ENCODE peak calls at places on chromosomes 12 and 14, in six cellular contexts. P, X, Y, T, K and N are unnamed samples.
A peak's percentile ranks its signal among the peaks of the same experiment; 100 is the strongest.

GRCh38 chr14:55881577-55882241 is 236.5 kb upstream of the PELI2 start:
- DNase-seq in T (no peak), P (no peak), K (no peak), Y (peak; percentile 31), X (no peak), N (no peak)

GRCh38 chr12:50517456-50518048 is 12.8 kb downstream of the DIP2B start:
- DNase-seq in T (peak; percentile 84), P (no peak), X (peak; percentile 84), Y (no peak), K (peak; percentile 63), N (peak; percentile 23)

GRCh38 chr14:103105580-103106168 is 11.1 kb downstream of the EXOC3L4 start:
- DNase-seq in K (peak; percentile 73), X (peak; percentile 30), Y (peak; percentile 80), T (peak; percentile 63), P (peak; percentile 26), N (peak; percentile 50)

GRCh38 chr12:85642810-85643209 is 193.4 kb downstream of the RASSF9 start:
- DNase-seq in X (no peak), T (peak; percentile 9), K (no peak), Y (no peak), P (no peak), N (no peak)

GRCh38 chr12:53484686-53485567 is 14.3 kb downstream of the MAP3K12 start:
- DNase-seq in P (no peak), K (no peak), X (no peak), T (no peak), Y (no peak), N (no peak)

GRCh38 chr14:21526672-21527319 is 650 bp upstream of the SALL2 start:
- DNase-seq in Y (no peak), K (peak; percentile 10), X (no peak), P (no peak), T (no peak), N (no peak)

GRCh38 chr14:86464386-86464785 is 934.4 kb downstream of the FLRT2 start:
- DNase-seq in P (no peak), K (no peak), Y (no peak), T (no peak), X (no peak), N (no peak)

GRCh38 chr14:66117600-66117999 is 368.6 kb upstream of the CCDC196 start:
- DNase-seq in T (no peak), P (no peak), Y (peak; percentile 8), X (no peak), K (no peak), N (no peak)

GRCh38 chr12:32765906-32766305 is 10.2 kb upstream of the YARS2 start:
- DNase-seq in T (no peak), K (no peak), X (no peak), P (no peak), Y (no peak), N (no peak)

GRCh38 chr14:70192915-70193314 is 4.2 kb upstream of the SLC8A3 start:
- DNase-seq in K (no peak), T (no peak), P (no peak), X (no peak), Y (peak; percentile 37), N (no peak)

GRCh38 chr14:86912689-86913088 is 1080.3 kb downstream of the GALC start:
- DNase-seq in X (no peak), T (no peak), Y (no peak), K (no peak), P (no peak), N (no peak)

GRCh38 chr12:3168775-3169221 is 91.6 kb downstream of the TSPAN9 start:
- DNase-seq in X (no peak), K (no peak), P (no peak), T (no peak), Y (peak; percentile 91), N (peak; percentile 50)

GRCh38 chr12:90061834-90062233 is 353.2 kb upstream of the ATP2B1 start:
- DNase-seq in T (no peak), P (no peak), K (no peak), X (no peak), Y (no peak), N (no peak)

GRCh38 chr12:108047130-108047550 is 81.9 kb upstream of the WSCD2 start:
- DNase-seq in K (no peak), T (no peak), X (no peak), P (no peak), Y (no peak), N (no peak)

GRCh38 chr14:73712540-73713141 is 1.5 kb downstream of the PNMA1 start:
- DNase-seq in X (peak; percentile 16), P (peak; percentile 54), Y (no peak), K (no peak), T (peak; percentile 67), N (peak; percentile 76)

GRCh38 chr12:3336606-3337311 is 154.2 kb upstream of the PRMT8 start:
- DNase-seq in X (no peak), K (no peak), T (no peak), Y (peak; percentile 90), P (no peak), N (no peak)

GRCh38 chr14:94548999-94549985 is 11.9 kb upstream of the SERPINA4 start:
- DNase-seq in P (peak; percentile 60), T (peak; percentile 69), K (peak; percentile 62), Y (peak; percentile 37), X (no peak), N (peak; percentile 75)

GRCh38 chr12:22533155-22533554 is 11.2 kb downstream of the C2CD5 start:
- DNase-seq in Y (no peak), P (no peak), K (no peak), X (no peak), T (no peak), N (no peak)

GRCh38 chr12:3116106-3116898 is 39.1 kb downstream of the TSPAN9 start:
- DNase-seq in Y (no peak), T (no peak), P (no peak), X (no peak), K (no peak), N (no peak)

GRCh38 chr14:68800361-68800760 is 7.5 kb upstream of the ZFP36L1 start:
- DNase-seq in Y (peak; percentile 88), P (no peak), X (no peak), K (no peak), T (no peak), N (no peak)

GRCh38 chr12:105018001-105018400 is 31.9 kb downstream of the NOPCHAP1 start:
- DNase-seq in T (no peak), P (no peak), Y (no peak), X (no peak), K (no peak), N (no peak)

GRCh38 chr14:31059152-31059924 is 33.2 kb upstream of the STRN3 start:
- DNase-seq in Y (no peak), K (no peak), T (no peak), P (no peak), X (no peak), N (no peak)

GRCh38 chr12:62466018-62466595 is 519 bp upstream of the MON2 start:
- DNase-seq in X (peak; percentile 55), T (peak; percentile 50), P (peak; percentile 31), K (peak; percentile 65), Y (peak; percentile 32), N (peak; percentile 44)

GRCh38 chr14:59463773-59464650 is 1.2 kb downstream of the GPR135 start:
- DNase-seq in P (peak; percentile 30), T (peak; percentile 67), X (no peak), Y (no peak), K (peak; percentile 23), N (peak; percentile 30)

GRCh38 chr12:75661927-75662326 is 150.5 kb upstream of the KRR1 start:
- DNase-seq in Y (no peak), K (no peak), X (no peak), T (no peak), P (no peak), N (no peak)

GRCh38 chr12:25959069-25959961 is 833 bp downstream of the RASSF8 start:
- DNase-seq in T (peak; percentile 9), Y (peak; percentile 84), X (no peak), P (no peak), K (peak; percentile 4), N (peak; percentile 34)

GRCh38 chr14:42163136-42163535 is 556.5 kb downstream of the LRFN5 start:
- DNase-seq in X (no peak), Y (no peak), K (no peak), T (no peak), P (no peak), N (no peak)

GRCh38 chr12:27696864-27697564 is 767 bp downstream of the REP15 start:
- DNase-seq in P (no peak), X (no peak), Y (no peak), T (no peak), K (no peak), N (no peak)

GRCh38 chr12:126492181-126492580 is 1426.9 kb downstream of the AACS start:
- DNase-seq in X (no peak), Y (no peak), P (no peak), T (no peak), K (no peak), N (no peak)

GRCh38 chr14:96745500-96746051 is 51.6 kb upstream of the VRK1 start:
- DNase-seq in K (no peak), P (no peak), T (no peak), Y (no peak), X (no peak), N (no peak)

GRCh38 chr12:91434081-91434480 is 251.5 kb upstream of the DCN start:
- DNase-seq in P (no peak), Y (no peak), K (no peak), T (no peak), X (no peak), N (no peak)

GRCh38 chr12:65313704-65314317 is 35.3 kb downstream of the MSRB3 start:
- DNase-seq in Y (peak; percentile 48), K (no peak), T (no peak), X (no peak), P (no peak), N (no peak)

GRCh38 chr12:130969223-130969622 is 15.5 kb downstream of the ADGRD1 start:
- DNase-seq in K (no peak), Y (no peak), P (no peak), X (no peak), T (no peak), N (no peak)

GRCh38 chr12:6773662-6774351 is 1.5 kb downstream of the LAG3 start:
- DNase-seq in X (no peak), T (no peak), P (peak; percentile 42), K (no peak), Y (no peak), N (no peak)